ENCODE peak calls at places on chromosomes 2 and 18, in four cellular contexts. M, V, B and S are unnamed samples.

GRCh38 chr18:78827141-78827540 is 152.5 kb upstream of the SALL3 start:
- DNase-seq in M (no peak), V (no peak), B (no peak), S (no peak)

GRCh38 chr18:33440384-33441043 is at the start of gene CCDC178:
- DNase-seq in M (no peak), V (no peak), B (peak), S (peak)

GRCh38 chr2:137952586-137953129 is 11.6 kb upstream of the HNMT start:
- DNase-seq in M (no peak), V (no peak), B (no peak), S (peak)

GRCh38 chr2:191758420-191759199 is 80.7 kb downstream of the NABP1 start:
- DNase-seq in M (peak), V (peak), B (peak), S (peak)

GRCh38 chr2:191713837-191714236 is 35.9 kb downstream of the NABP1 start:
- DNase-seq in M (no peak), V (no peak), B (peak), S (peak)

GRCh38 chr18:27609221-27609620 is 424.1 kb upstream of the CHST9 start:
- DNase-seq in M (no peak), V (no peak), B (no peak), S (no peak)

GRCh38 chr2:79511320-79511951 is 1.4 kb upstream of the CTNNA2 start:
- DNase-seq in M (no peak), V (peak), B (no peak), S (no peak)

GRCh38 chr2:95063401-95063958 is 38.0 kb downstream of the MAL start:
- DNase-seq in M (no peak), V (no peak), B (no peak), S (no peak)

GRCh38 chr2:143345887-143346612 is 216.8 kb downstream of the ARHGAP15 start:
- DNase-seq in M (no peak), V (no peak), B (peak), S (no peak)

GRCh38 chr2:119116411-119117295 is 41.9 kb downstream of the C1QL2 start:
- DNase-seq in M (no peak), V (no peak), B (no peak), S (no peak)

GRCh38 chr18:8947576-8947975 is 154.9 kb upstream of the NDUFV2 start:
- DNase-seq in M (no peak), V (no peak), B (no peak), S (peak)

GRCh38 chr2:188291617-188292445 is at the start of gene GULP1:
- DNase-seq in M (no peak), V (peak), B (peak), S (peak)

GRCh38 chr2:236345081-236345714 is 81.0 kb upstream of the ASB18 start:
- DNase-seq in M (no peak), V (no peak), B (no peak), S (no peak)

GRCh38 chr2:44268259-44268649 is 7.0 kb upstream of the SLC3A1 start:
- DNase-seq in M (no peak), V (no peak), B (no peak), S (no peak)

GRCh38 chr2:47031909-47032668 is 116.5 kb upstream of the MCFD2 start:
- DNase-seq in M (no peak), V (no peak), B (no peak), S (no peak)

GRCh38 chr2:40034198-40034597 is 255.1 kb upstream of the THUMPD2 start:
- DNase-seq in M (no peak), V (no peak), B (no peak), S (no peak)

GRCh38 chr2:239253264-239253663 is 147.6 kb downstream of the HDAC4 start:
- DNase-seq in M (no peak), V (no peak), B (no peak), S (no peak)

GRCh38 chr2:221641181-221641871 is 69.2 kb upstream of the EPHA4 start:
- DNase-seq in M (no peak), V (no peak), B (no peak), S (no peak)

GRCh38 chr2:6824962-6825361 is 40.7 kb downstream of the CMPK2 start:
- DNase-seq in M (no peak), V (no peak), B (peak), S (peak)

GRCh38 chr2:223549215-223549614 is 52.9 kb downstream of the SCG2 start:
- DNase-seq in M (no peak), V (no peak), B (peak), S (peak)

GRCh38 chr2:237353207-237353606 is 60.8 kb downstream of the COL6A3 start:
- DNase-seq in M (no peak), V (no peak), B (no peak), S (no peak)

GRCh38 chr18:23966909-23967308 is 47.6 kb upstream of the TTC39C start:
- DNase-seq in M (no peak), V (no peak), B (peak), S (peak)

GRCh38 chr2:21305581-21305980 is 181.8 kb downstream of the TDRD15 start:
- DNase-seq in M (no peak), V (no peak), B (no peak), S (no peak)

GRCh38 chr2:73013941-73014340 is 57.6 kb downstream of the SFXN5 start:
- DNase-seq in M (no peak), V (no peak), B (no peak), S (no peak)

GRCh38 chr18:40877096-40877495 is 1077.9 kb upstream of the PIK3C3 start:
- DNase-seq in M (no peak), V (no peak), B (no peak), S (no peak)

GRCh38 chr2:38557217-38557616 is 45.5 kb downstream of the HNRNPLL start:
- DNase-seq in M (no peak), V (no peak), B (no peak), S (no peak)

GRCh38 chr2:127448526-127448925 is 30.3 kb downstream of the PROC start:
- DNase-seq in M (no peak), V (no peak), B (no peak), S (no peak)

GRCh38 chr2:64166212-64166611 is 22.0 kb upstream of the PELI1 start:
- DNase-seq in M (no peak), V (no peak), B (no peak), S (no peak)

GRCh38 chr2:230986520-230987136 is 9.3 kb upstream of the SPATA3 start:
- DNase-seq in M (no peak), V (no peak), B (no peak), S (no peak)

GRCh38 chr2:12430036-12430795 is 286.5 kb upstream of the TRIB2 start:
- DNase-seq in M (no peak), V (no peak), B (no peak), S (no peak)

GRCh38 chr2:193895226-193895625 is 1700.5 kb upstream of the TMEFF2 start:
- DNase-seq in M (no peak), V (no peak), B (no peak), S (peak)

GRCh38 chr2:97674396-97674795 is 4.9 kb downstream of the C2orf92 start:
- DNase-seq in M (no peak), V (no peak), B (no peak), S (no peak)

GRCh38 chr2:166148811-166149400 is 21.1 kb upstream of the SCN1A start:
- DNase-seq in M (no peak), V (no peak), B (no peak), S (peak)

GRCh38 chr2:202432776-202433175 is 56.6 kb downstream of the BMPR2 start:
- DNase-seq in M (no peak), V (no peak), B (no peak), S (peak)

GRCh38 chr2:162967137-162967536 is 128.6 kb upstream of the KCNH7 start:
- DNase-seq in M (no peak), V (no peak), B (no peak), S (peak)

GRCh38 chr2:75344146-75344545 is 144.8 kb upstream of the TACR1 start:
- DNase-seq in M (no peak), V (no peak), B (no peak), S (no peak)

GRCh38 chr2:148615446-148615845 is 29.1 kb upstream of the EPC2 start:
- DNase-seq in M (no peak), V (no peak), B (peak), S (peak)